ENCODE peak calls at places on chromosomes 3 and 15, in four cellular contexts. X, R, Z and J are unnamed samples.

GRCh38 chr15:62392411-62392810 is 227.3 kb upstream of the C2CD4B start:
- DNase-seq in X (no peak), R (no peak), Z (no peak), J (no peak)

GRCh38 chr15:79164465-79164864 is 73.9 kb upstream of the RASGRF1 start:
- DNase-seq in X (no peak), R (no peak), Z (no peak), J (no peak)

GRCh38 chr3:147415337-147415736 is 6.2 kb downstream of the ZIC1 start:
- DNase-seq in R (no peak), Z (no peak), X (no peak), J (no peak)

GRCh38 chr3:4830586-4830914 is 148.7 kb upstream of the BHLHE40 start:
- DNase-seq in X (no peak), Z (no peak), R (no peak), J (no peak)

GRCh38 chr3:172965256-172965655 is 175.8 kb downstream of the SPATA16 start:
- DNase-seq in R (no peak), X (no peak), Z (no peak), J (no peak)

GRCh38 chr3:36405193-36405592 is 24.9 kb downstream of the STAC start:
- DNase-seq in X (no peak), R (no peak), Z (no peak), J (no peak)

GRCh38 chr3:20798666-20799065 is 612.7 kb upstream of the SGO1 start:
- DNase-seq in Z (no peak), X (no peak), R (no peak), J (no peak)

GRCh38 chr3:25663324-25664065 is 1.2 kb downstream of the TOP2B start:
- DNase-seq in X (no peak), R (no peak), Z (no peak), J (no peak)

GRCh38 chr3:139110072-139110830 is 65.6 kb upstream of the PRR23C start:
- DNase-seq in Z (no peak), X (no peak), R (no peak), J (no peak)

GRCh38 chr15:56989411-56989924 is 71.0 kb downstream of the TCF12 start:
- DNase-seq in R (no peak), X (no peak), Z (no peak), J (no peak)

GRCh38 chr15:81492303-81492702 is 118.3 kb upstream of the TMC3 start:
- DNase-seq in Z (no peak), X (no peak), R (no peak), J (no peak)

GRCh38 chr15:78050441-78050809 is 27.1 kb downstream of the TBC1D2B start:
- DNase-seq in R (no peak), X (no peak), Z (no peak), J (no peak)
- H3K4me3 ChIP-seq in R (no peak overlapping the region), X (no peak overlapping the region), Z (no peak overlapping the region), J (no peak overlapping the region)

DNA sequence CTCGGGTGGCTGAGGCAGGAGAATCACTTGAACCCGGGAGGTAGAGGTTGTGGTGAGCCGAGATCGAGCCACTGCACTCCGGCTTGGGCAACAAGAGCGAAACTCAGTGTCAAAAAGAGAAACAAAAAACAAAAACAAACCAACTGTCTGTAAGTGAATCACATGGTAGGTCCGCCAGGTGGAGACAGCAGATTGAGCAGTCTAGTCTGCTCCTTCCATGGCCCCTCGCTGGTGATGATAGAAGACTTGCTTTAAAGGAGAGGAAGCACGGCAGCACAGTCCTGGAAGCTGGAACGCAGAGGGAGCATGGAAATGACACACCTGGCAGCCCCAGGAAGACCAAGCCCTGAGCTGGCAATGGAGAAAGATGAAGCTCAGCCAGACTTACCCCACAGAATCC is 31.4 kb upstream of the MGLL start:
- DNase-seq in R (no peak), X (no peak), Z (no peak), J (no peak)
- TF ChIP-seq CTCF in R (no peak), X (no peak), Z (no peak), J (no peak)

DNA sequence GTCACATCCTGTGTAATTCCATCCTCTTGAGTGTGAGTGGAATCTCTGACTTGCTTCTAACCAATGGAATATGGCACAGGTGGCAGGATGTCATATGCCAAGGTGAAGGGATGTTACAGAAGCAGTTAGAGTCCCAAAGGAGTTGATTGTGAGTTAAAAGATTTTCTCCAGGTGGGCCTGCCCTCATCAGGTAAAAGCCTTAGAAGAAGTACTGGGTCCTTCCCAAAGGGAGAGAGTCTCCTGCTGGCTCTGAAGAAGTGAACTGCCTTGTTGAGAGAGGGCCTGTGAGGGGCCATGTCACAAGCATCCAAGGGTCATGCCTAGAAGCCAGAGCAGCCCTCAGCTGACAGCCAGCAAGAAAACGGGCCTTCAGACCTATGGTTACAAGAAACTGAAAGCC is 13.1 kb downstream of the CMTM7 start:
- DNase-seq in R (no peak), Z (no peak), X (no peak), J (no peak)
- H3K27ac ChIP-seq in R (no peak overlapping the region), Z (no peak overlapping the region), X (no peak overlapping the region), J (peak overlapping the region; percentile 44)

DNA sequence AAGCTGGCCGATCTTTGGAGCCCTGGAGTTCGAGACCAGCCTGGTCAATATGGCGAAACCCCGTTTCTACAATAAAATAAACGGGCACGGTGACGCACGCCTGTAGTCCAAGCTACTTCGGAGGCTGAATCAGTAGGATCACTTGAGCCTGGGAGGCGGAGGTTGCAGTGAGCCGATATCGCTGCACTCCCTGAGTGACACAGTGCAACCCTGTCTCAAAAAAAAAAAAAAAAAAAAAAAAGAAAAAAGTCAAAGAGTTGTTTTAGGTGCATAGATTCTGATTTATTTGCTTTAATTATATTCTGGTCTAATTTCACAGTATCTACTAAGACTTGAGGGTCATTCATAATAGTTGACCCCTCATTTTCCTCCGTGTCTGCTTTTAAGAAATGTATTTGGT is 1.7 kb downstream of the ARL13B start:
- DNase-seq in R (no peak), X (no peak), Z (no peak), J (no peak)
- H3K4me3 ChIP-seq in R (no peak overlapping the region), X (no peak overlapping the region), Z (no peak overlapping the region), J (no peak overlapping the region)

GRCh38 chr3:29389362-29389761 is 108.5 kb downstream of the RBMS3 start:
- DNase-seq in X (no peak), R (no peak), Z (no peak), J (no peak)

GRCh38 chr3:29397406-29397805 is 116.5 kb downstream of the RBMS3 start:
- DNase-seq in X (no peak), R (no peak), Z (no peak), J (no peak)

GRCh38 chr3:29392625-29393388 is 111.9 kb downstream of the RBMS3 start:
- DNase-seq in X (no peak), Z (no peak), R (no peak), J (no peak)
- TF ChIP-seq CTCF in X (no peak), Z (no peak), R (no peak), J (no peak)

GRCh38 chr15:34185666-34186065 is 24.2 kb downstream of the KATNBL1 start:
- DNase-seq in Z (no peak), R (no peak), X (no peak), J (no peak)
- H3K27ac ChIP-seq in Z (no peak overlapping the region), R (no peak overlapping the region), X (no peak overlapping the region), J (no peak overlapping the region)

GRCh38 chr3:150543531-150543930 is 2.8 kb downstream of the SERP1 start:
- DNase-seq in R (no peak), X (no peak), Z (no peak), J (no peak)

GRCh38 chr3:150544726-150545125 is 1.6 kb downstream of the SERP1 start:
- DNase-seq in Z (no peak), X (no peak), R (no peak), J (no peak)

GRCh38 chr3:150545419-150546225 is 674 bp downstream of the SERP1 start:
- DNase-seq in Z (no peak), X (peak; percentile 50), R (peak; percentile 60), J (no peak)

GRCh38 chr3:150543128-150543527 is 3.2 kb downstream of the SERP1 start:
- DNase-seq in Z (no peak), R (no peak), X (no peak), J (no peak)

GRCh38 chr3:150544040-150544439 is 2.3 kb downstream of the SERP1 start:
- DNase-seq in R (no peak), Z (no peak), X (no peak), J (no peak)
- H3K4me3 ChIP-seq in R (no peak overlapping the region), Z (peak overlapping the region; percentile 62), X (peak overlapping the region; percentile 80), J (peak overlapping the region; percentile 84)

DNA sequence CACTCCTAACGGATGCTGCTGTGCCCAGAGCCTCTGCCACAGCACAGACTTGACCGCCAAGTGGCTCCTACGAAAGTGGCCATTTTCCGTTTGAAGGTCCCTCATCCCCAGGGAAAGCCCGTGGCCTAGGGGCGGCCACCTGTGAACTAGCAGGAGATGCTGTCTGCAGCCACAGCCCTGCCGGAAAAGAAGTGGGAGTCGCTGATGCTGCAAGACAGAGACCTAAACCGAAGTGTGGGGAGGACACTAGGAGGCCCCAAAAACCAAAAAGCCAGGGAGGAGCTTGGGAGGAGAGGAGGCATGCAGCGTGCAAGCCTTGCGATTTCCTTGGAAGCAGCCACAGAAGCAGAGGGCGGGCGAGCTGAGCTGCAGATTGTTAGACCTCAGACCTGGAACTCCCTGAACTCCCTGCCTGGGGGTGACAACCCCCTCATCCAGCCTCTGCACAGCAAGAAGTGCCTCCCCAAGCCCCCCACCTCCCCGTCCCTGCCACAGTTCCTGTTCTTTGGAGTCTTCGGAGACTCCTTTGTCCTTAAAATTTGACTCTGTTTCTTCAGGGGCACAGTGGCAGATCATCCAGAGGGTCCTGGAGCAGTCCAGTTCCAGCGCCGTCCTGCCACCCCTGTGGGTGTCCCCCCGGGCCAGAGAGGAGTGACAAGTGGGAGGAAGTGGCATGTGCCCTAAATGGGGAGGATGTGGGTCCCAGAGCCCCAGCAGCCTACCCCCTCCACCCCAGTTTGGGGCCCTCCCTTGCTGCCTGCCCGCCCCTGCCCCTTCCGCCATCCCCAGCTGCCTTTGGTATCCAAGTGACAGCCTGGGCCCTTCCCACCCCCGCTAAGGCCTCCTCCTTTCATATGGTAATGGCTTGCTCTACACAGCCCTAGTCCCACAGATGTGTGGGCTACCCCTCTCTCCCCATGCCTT is 43.7 kb downstream of the KLHL25 start:
- DNase-seq in R (peak; percentile 37), Z (no peak), X (peak; percentile 24), J (no peak)
- TF ChIP-seq CTCF in R (no peak), Z (no peak), X (no peak), J (no peak)

DNA sequence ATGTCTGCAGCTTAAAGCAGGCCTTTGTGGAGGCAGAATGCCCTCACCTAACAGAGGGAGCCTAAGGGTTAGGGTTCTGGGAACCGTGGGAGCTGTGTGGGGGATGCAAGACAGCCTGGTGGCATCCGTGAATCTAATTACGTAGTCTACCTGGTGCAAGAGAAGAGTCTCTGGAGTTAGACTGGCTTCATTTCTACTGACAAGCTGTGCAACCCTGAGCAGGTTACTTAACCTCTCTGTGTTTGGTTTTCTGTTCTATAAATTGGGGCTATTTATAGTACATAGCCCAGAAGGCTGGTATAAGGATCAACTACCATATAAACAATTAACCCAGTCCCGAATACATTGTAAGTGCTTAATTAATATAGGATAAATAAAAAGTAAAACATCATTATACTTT is 8.3 kb downstream of the TNFAIP8L3 start:
- DNase-seq in Z (no peak), X (no peak), R (no peak), J (no peak)
- H3K27ac ChIP-seq in Z (no peak overlapping the region), X (no peak overlapping the region), R (no peak overlapping the region), J (no peak overlapping the region)

DNA sequence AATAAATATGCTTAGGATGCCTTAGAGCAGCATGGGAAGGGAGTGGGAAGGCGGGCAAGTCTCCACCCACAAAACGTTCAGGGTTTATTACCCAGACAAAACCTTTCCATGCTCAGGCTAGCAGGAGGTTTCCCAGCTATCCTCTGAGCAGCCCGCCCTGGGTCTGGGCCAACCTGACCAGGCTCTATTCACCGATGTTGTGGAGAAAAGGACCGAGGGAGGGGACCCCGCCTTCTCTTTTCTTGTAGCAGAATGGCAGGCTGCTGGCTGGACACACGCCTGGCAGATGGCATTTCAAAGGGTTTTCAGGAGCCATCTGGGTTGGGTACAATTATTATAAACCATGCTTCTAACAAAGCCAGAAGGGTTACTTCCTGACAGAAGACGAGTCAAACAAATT is 540.9 kb downstream of the MAGI1 start:
- DNase-seq in Z (no peak), R (no peak), X (no peak), J (no peak)
- H3K4me3 ChIP-seq in Z (no peak overlapping the region), R (no peak overlapping the region), X (no peak overlapping the region), J (no peak overlapping the region)